ENCODE peak calls at places on chromosomes 16 and 17, in six cellular contexts. One of them, this sample, is unnamed.

GRCh38 chr17:83025636-83026280 is 53.7 kb upstream of the METRNL start:
- DNase-seq in MM.1S: no peak
- DNase-seq in stomach: peak; percentile 22
- DNase-seq in psoas muscle: no peak
- DNase-seq in K562: no peak
- DNase-seq in lower lobe of right lung: no peak
- DNase-seq in this sample: peak; percentile 42

GRCh38 chr17:27559506-27559931 is 71.5 kb upstream of the LGALS9 start:
- DNase-seq in MM.1S: no peak
- DNase-seq in stomach: no peak
- DNase-seq in psoas muscle: peak; percentile 72
- DNase-seq in K562: no peak
- DNase-seq in lower lobe of right lung: no peak
- DNase-seq in this sample: no peak

GRCh38 chr17:65514082-65514481 is 47.4 kb downstream of the AXIN2 start:
- DNase-seq in MM.1S: no peak
- DNase-seq in stomach: no peak
- DNase-seq in psoas muscle: no peak
- DNase-seq in K562: no peak
- DNase-seq in lower lobe of right lung: no peak
- DNase-seq in this sample: no peak

GRCh38 chr16:20137194-20137593 is 63.5 kb upstream of the GPR139 start:
- DNase-seq in MM.1S: no peak
- DNase-seq in stomach: no peak
- DNase-seq in psoas muscle: no peak
- DNase-seq in K562: no peak
- DNase-seq in lower lobe of right lung: no peak
- DNase-seq in this sample: no peak

GRCh38 chr17:74883241-74883750 is 10.1 kb downstream of the FADS6 start:
- DNase-seq in MM.1S: no peak
- DNase-seq in stomach: no peak
- DNase-seq in psoas muscle: no peak
- DNase-seq in K562: no peak
- DNase-seq in lower lobe of right lung: no peak
- DNase-seq in this sample: no peak

GRCh38 chr16:70529051-70529777 is 5.6 kb downstream of the SF3B3 start:
- DNase-seq in MM.1S: peak; percentile 58
- DNase-seq in stomach: no peak
- DNase-seq in psoas muscle: no peak
- DNase-seq in K562: no peak
- DNase-seq in lower lobe of right lung: no peak
- DNase-seq in this sample: no peak

GRCh38 chr16:23924138-23924537 is 88.4 kb downstream of the PRKCB start:
- DNase-seq in MM.1S: no peak
- DNase-seq in stomach: no peak
- DNase-seq in psoas muscle: no peak
- DNase-seq in K562: no peak
- DNase-seq in lower lobe of right lung: no peak
- DNase-seq in this sample: no peak

GRCh38 chr17:64507418-64507766 is 615 bp downstream of the CEP95 start:
- DNase-seq in MM.1S: peak; percentile 82
- DNase-seq in stomach: no peak
- DNase-seq in psoas muscle: no peak
- DNase-seq in K562: peak; percentile 47
- DNase-seq in lower lobe of right lung: no peak
- DNase-seq in this sample: no peak

GRCh38 chr17:79623786-79624657 is 13.2 kb upstream of the RBFOX3 start:
- DNase-seq in MM.1S: no peak
- DNase-seq in stomach: no peak
- DNase-seq in psoas muscle: peak; percentile 21
- DNase-seq in K562: no peak
- DNase-seq in lower lobe of right lung: peak; percentile 16
- DNase-seq in this sample: peak; percentile 95

GRCh38 chr17:35900280-35900679 is 20.1 kb upstream of the CCL5 start:
- DNase-seq in MM.1S: no peak
- DNase-seq in stomach: no peak
- DNase-seq in psoas muscle: no peak
- DNase-seq in K562: no peak
- DNase-seq in lower lobe of right lung: no peak
- DNase-seq in this sample: no peak

GRCh38 chr16:11655655-11656054 is 12.6 kb upstream of the SNN start:
- DNase-seq in MM.1S: no peak
- DNase-seq in stomach: no peak
- DNase-seq in psoas muscle: no peak
- DNase-seq in K562: no peak
- DNase-seq in lower lobe of right lung: no peak
- DNase-seq in this sample: no peak

GRCh38 chr17:76383645-76384221 is 676 bp upstream of the SPHK1 start:
- DNase-seq in MM.1S: peak; percentile 50
- DNase-seq in stomach: peak; percentile 37
- DNase-seq in psoas muscle: peak; percentile 78
- DNase-seq in K562: peak; percentile 75
- DNase-seq in lower lobe of right lung: peak; percentile 70
- DNase-seq in this sample: no peak

GRCh38 chr17:81483085-81483861 is 29.3 kb downstream of the ACTG1 start:
- DNase-seq in MM.1S: no peak
- DNase-seq in stomach: no peak
- DNase-seq in psoas muscle: peak; percentile 82
- DNase-seq in K562: no peak
- DNase-seq in lower lobe of right lung: no peak
- DNase-seq in this sample: no peak

GRCh38 chr16:3192476-3193019 is 4.5 kb downstream of the OR1F1 start:
- DNase-seq in MM.1S: no peak
- DNase-seq in stomach: no peak
- DNase-seq in psoas muscle: no peak
- DNase-seq in K562: no peak
- DNase-seq in lower lobe of right lung: no peak
- DNase-seq in this sample: no peak

GRCh38 chr17:78249836-78250806 is 18.7 kb downstream of the TMEM235 start:
- DNase-seq in MM.1S: no peak
- DNase-seq in stomach: no peak
- DNase-seq in psoas muscle: no peak
- DNase-seq in K562: no peak
- DNase-seq in lower lobe of right lung: no peak
- DNase-seq in this sample: no peak

GRCh38 chr16:31131841-31132271 is 3.7 kb downstream of the PRSS8 start:
- DNase-seq in MM.1S: no peak
- DNase-seq in stomach: peak; percentile 66
- DNase-seq in psoas muscle: no peak
- DNase-seq in K562: no peak
- DNase-seq in lower lobe of right lung: no peak
- DNase-seq in this sample: no peak

GRCh38 chr16:23584186-23585076 is 11.7 kb downstream of the NDUFAB1 start:
- DNase-seq in MM.1S: no peak
- DNase-seq in stomach: no peak
- DNase-seq in psoas muscle: no peak
- DNase-seq in K562: no peak
- DNase-seq in lower lobe of right lung: no peak
- DNase-seq in this sample: no peak

GRCh38 chr16:31350275-31351005 is 4.5 kb upstream of the ITGAX start:
- DNase-seq in MM.1S: no peak
- DNase-seq in stomach: no peak
- DNase-seq in psoas muscle: no peak
- DNase-seq in K562: no peak
- DNase-seq in lower lobe of right lung: peak; percentile 73
- DNase-seq in this sample: no peak

GRCh38 chr17:9271989-9272388 is 250.7 kb downstream of the NTN1 start:
- DNase-seq in MM.1S: no peak
- DNase-seq in stomach: no peak
- DNase-seq in psoas muscle: no peak
- DNase-seq in K562: no peak
- DNase-seq in lower lobe of right lung: no peak
- DNase-seq in this sample: no peak
- H3K4me3 ChIP-seq in MM.1S: no peak overlapping the region
- H3K4me3 ChIP-seq in stomach: no peak overlapping the region
- H3K4me3 ChIP-seq in psoas muscle: no peak overlapping the region
- H3K4me3 ChIP-seq in K562: no peak overlapping the region
- H3K4me3 ChIP-seq in lower lobe of right lung: no peak overlapping the region
- H3K4me3 ChIP-seq in this sample: peak overlapping the region; percentile 10

GRCh38 chr17:29138991-29139682 is 41.1 kb downstream of the MYO18A start:
- DNase-seq in MM.1S: peak; percentile 68
- DNase-seq in stomach: peak; percentile 46
- DNase-seq in psoas muscle: peak; percentile 87
- DNase-seq in K562: no peak
- DNase-seq in lower lobe of right lung: peak; percentile 75
- DNase-seq in this sample: no peak

GRCh38 chr17:29140051-29140582 is 40.1 kb downstream of the MYO18A start:
- DNase-seq in MM.1S: peak; percentile 83
- DNase-seq in stomach: peak; percentile 88
- DNase-seq in psoas muscle: peak; percentile 96
- DNase-seq in K562: peak; percentile 76
- DNase-seq in lower lobe of right lung: peak; percentile 91
- DNase-seq in this sample: no peak

GRCh38 chr17:29140631-29141483 is 39.3 kb downstream of the MYO18A start:
- DNase-seq in MM.1S: no peak
- DNase-seq in stomach: no peak
- DNase-seq in psoas muscle: no peak
- DNase-seq in K562: no peak
- DNase-seq in lower lobe of right lung: no peak
- DNase-seq in this sample: no peak

GRCh38 chr17:29136998-29137730 is 43.0 kb downstream of the MYO18A start:
- DNase-seq in MM.1S: no peak
- DNase-seq in stomach: no peak
- DNase-seq in psoas muscle: no peak
- DNase-seq in K562: no peak
- DNase-seq in lower lobe of right lung: no peak
- DNase-seq in this sample: no peak

DNA sequence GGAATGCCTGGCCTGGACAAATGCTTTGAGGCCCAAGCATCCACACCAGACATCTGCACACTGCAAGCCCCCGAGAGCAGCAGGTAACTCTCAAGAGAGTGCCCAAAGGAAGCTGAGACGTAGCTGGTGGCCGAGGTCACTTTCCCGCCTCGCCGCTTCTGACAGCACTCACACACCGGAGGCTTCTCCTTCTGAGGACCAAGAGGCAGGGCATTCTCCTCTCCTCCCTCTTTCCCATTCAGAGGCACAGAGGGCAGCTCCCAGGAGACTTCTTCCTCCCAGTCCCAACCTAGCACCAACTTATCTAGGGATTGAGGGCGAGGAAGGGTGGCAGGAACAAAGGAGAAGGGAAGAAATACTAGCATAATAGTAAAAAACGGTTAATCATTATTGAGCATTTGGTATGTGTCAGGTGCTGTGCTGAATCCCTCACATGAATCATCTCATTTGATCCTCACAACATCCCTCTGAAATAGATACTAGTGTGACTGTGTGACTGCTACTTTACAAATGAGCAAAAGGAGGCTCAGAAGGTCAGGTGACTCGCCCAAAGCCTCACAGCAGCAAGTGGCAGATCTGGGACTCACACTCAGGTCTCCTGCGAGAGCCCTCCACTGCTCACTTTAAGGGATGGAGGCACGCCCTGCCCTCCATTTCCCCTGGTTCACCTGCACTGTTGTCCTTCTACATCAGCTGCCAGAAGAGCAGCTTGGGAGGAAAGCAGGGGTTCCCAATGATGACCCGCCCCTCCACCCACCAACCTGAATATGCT is 41.8 kb downstream of the MYO18A start:
- DNase-seq in MM.1S: peak; percentile 48
- DNase-seq in stomach: no peak
- DNase-seq in psoas muscle: peak; percentile 77
- DNase-seq in K562: no peak
- DNase-seq in lower lobe of right lung: no peak
- DNase-seq in this sample: no peak
- H3K4me1 ChIP-seq in MM.1S: peaks cover 25% of the 10 kb centered on the region
- H3K4me1 ChIP-seq in stomach: peaks cover 34% of the 10 kb centered on the region
- H3K4me1 ChIP-seq in psoas muscle: peaks cover 69% of the 10 kb centered on the region
- H3K4me1 ChIP-seq in K562: peaks cover 41% of the 10 kb centered on the region
- H3K4me1 ChIP-seq in lower lobe of right lung: peaks cover 50% of the 10 kb centered on the region
- H3K4me1 ChIP-seq in this sample: peaks cover 46% of the 10 kb centered on the region

GRCh38 chr17:67116045-67116575 is 71.8 kb downstream of the CACNG1 start:
- DNase-seq in MM.1S: no peak
- DNase-seq in stomach: no peak
- DNase-seq in psoas muscle: no peak
- DNase-seq in K562: no peak
- DNase-seq in lower lobe of right lung: no peak
- DNase-seq in this sample: no peak
- TF ChIP-seq CTCF in MM.1S: no peak
- TF ChIP-seq CTCF in stomach: no peak
- TF ChIP-seq CTCF in psoas muscle: no peak
- TF ChIP-seq CTCF in K562: no peak
- TF ChIP-seq CTCF in lower lobe of right lung: no peak
- TF ChIP-seq CTCF in this sample: no peak

DNA sequence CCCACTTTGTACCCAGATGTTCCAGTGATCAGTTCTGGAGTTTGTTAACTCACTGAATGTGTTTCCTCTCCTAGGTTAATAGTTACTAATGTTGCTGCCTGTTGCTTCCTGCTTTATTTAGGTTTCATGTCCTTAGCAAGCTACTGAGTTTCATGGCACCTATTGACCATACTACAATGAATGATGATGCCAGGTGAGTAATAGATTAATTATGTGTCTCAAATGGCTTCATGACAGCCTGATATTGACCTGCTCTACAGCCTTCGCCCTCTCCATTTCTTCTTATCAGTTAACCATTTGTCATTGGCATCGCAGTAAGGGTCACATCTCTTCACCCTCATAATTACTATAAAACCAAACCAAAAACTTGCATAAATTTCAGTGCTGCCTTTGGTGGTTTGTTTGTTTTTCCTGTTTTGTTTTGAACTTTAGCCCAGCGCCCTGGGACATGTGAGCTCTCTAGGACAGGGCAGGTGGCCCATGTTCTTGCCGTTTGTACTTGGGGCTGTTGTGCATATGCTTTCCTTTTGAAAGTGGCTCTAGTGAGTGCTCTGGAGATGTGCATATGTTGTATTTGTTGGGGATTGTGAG is 82.8 kb downstream of the AATF start:
- DNase-seq in MM.1S: no peak
- DNase-seq in stomach: no peak
- DNase-seq in psoas muscle: no peak
- DNase-seq in K562: no peak
- DNase-seq in lower lobe of right lung: no peak
- DNase-seq in this sample: no peak
- H3K4me3 ChIP-seq in MM.1S: no peak overlapping the region
- H3K4me3 ChIP-seq in stomach: no peak overlapping the region
- H3K4me3 ChIP-seq in psoas muscle: no peak overlapping the region
- H3K4me3 ChIP-seq in K562: no peak overlapping the region
- H3K4me3 ChIP-seq in lower lobe of right lung: no peak overlapping the region
- H3K4me3 ChIP-seq in this sample: no peak overlapping the region

GRCh38 chr16:4212934-4213296 is 29.0 kb downstream of the SRL start:
- DNase-seq in MM.1S: no peak
- DNase-seq in stomach: no peak
- DNase-seq in psoas muscle: peak; percentile 64
- DNase-seq in K562: no peak
- DNase-seq in lower lobe of right lung: no peak
- DNase-seq in this sample: no peak
- H3K4me1 ChIP-seq in MM.1S: no peaks in the 10 kb centered on the region
- H3K4me1 ChIP-seq in stomach: peaks cover 16% of the 10 kb centered on the region
- H3K4me1 ChIP-seq in psoas muscle: peaks cover 84% of the 10 kb centered on the region
- H3K4me1 ChIP-seq in K562: peaks cover 3% of the 10 kb centered on the region
- H3K4me1 ChIP-seq in lower lobe of right lung: peaks cover 4% of the 10 kb centered on the region
- H3K4me1 ChIP-seq in this sample: peaks cover 30% of the 10 kb centered on the region

GRCh38 chr17:38442548-38442947 is 14.3 kb downstream of the ARHGAP23 start:
- DNase-seq in MM.1S: no peak
- DNase-seq in stomach: no peak
- DNase-seq in psoas muscle: peak; percentile 77
- DNase-seq in K562: no peak
- DNase-seq in lower lobe of right lung: peak; percentile 37
- DNase-seq in this sample: no peak
- TF ChIP-seq CTCF in MM.1S: no peak
- TF ChIP-seq CTCF in stomach: no peak
- TF ChIP-seq CTCF in psoas muscle: no peak
- TF ChIP-seq CTCF in K562: no peak
- TF ChIP-seq CTCF in lower lobe of right lung: no peak
- TF ChIP-seq CTCF in this sample: no peak

This sample was measured in vagina.